ENCODE peak calls at places on chromosomes 4 and X, in seven cellular contexts. K is kidney epithelial cell; A is MM.1S; X is GM20000; O is CD8-positive, alpha-beta T cell; M is H9; Z is stomach. C is an unnamed sample.

GRCh38 chr4:57151481-57151880 is 41.3 kb upstream of the IGFBP7 start:
- DNase-seq in Z (no peak), X (no peak), A (no peak), M (no peak), O (no peak), K (no peak), C (no peak)

GRCh38 chr4:156929706-156930105 is 41.9 kb downstream of the PDGFC start:
- DNase-seq in K (no peak), O (no peak), Z (no peak), A (no peak), M (no peak), X (no peak), C (no peak)

GRCh38 chr4:69894221-69894620 is 34.3 kb upstream of the SULT1E1 start:
- DNase-seq in X (no peak), O (no peak), K (no peak), Z (no peak), A (no peak), M (no peak), C (no peak)

GRCh38 chrX:1393871-1394615 is 2.1 kb upstream of the SLC25A6 start:
- DNase-seq in X (no peak), M (no peak), O (no peak), K (no peak), A (no peak), Z (peak), C (no peak)

GRCh38 chr4:153850525-153851280 is 61.8 kb upstream of the SFRP2 start:
- DNase-seq in K (no peak), O (no peak), X (no peak), M (no peak), A (no peak), Z (no peak), C (no peak)

GRCh38 chr4:85807247-85807915 is 332.4 kb downstream of the ARHGAP24 start:
- DNase-seq in Z (no peak), M (no peak), A (no peak), X (no peak), K (no peak), O (no peak), C (no peak)

GRCh38 chr4:81758865-81759264 is 287.2 kb upstream of the RASGEF1B start:
- DNase-seq in O (no peak), A (no peak), M (no peak), Z (no peak), X (peak), K (no peak), C (no peak)

GRCh38 chr4:18938343-18939109 is 917.0 kb upstream of the LCORL start:
- DNase-seq in M (no peak), O (no peak), X (no peak), K (peak), A (no peak), Z (no peak), C (no peak)

GRCh38 chrX:79573760-79574159 is 206.6 kb upstream of the ITM2A start:
- DNase-seq in A (no peak), K (no peak), M (no peak), O (no peak), Z (no peak), X (no peak), C (no peak)

GRCh38 chrX:17291998-17292658 is 82.9 kb upstream of the NHS start:
- DNase-seq in O (no peak), M (no peak), Z (no peak), K (no peak), A (no peak), X (no peak), C (no peak)

GRCh38 chr4:27790911-27791310 is 930.3 kb downstream of the STIM2 start:
- DNase-seq in K (no peak), X (no peak), O (no peak), Z (no peak), A (no peak), M (no peak), C (no peak)

GRCh38 chrX:70969635-70970481 is 39.0 kb upstream of the SLC7A3 start:
- DNase-seq in Z (no peak), K (no peak), O (peak), X (no peak), A (no peak), M (peak), C (no peak)

GRCh38 chr4:108331905-108332632 is 163.3 kb upstream of the LEF1 start:
- DNase-seq in Z (no peak), M (no peak), O (no peak), X (no peak), K (no peak), A (no peak), C (no peak)

GRCh38 chrX:69238153-69238959 is 73.1 kb upstream of the PJA1 start:
- DNase-seq in K (no peak), O (no peak), A (no peak), X (no peak), M (no peak), Z (no peak), C (no peak)

GRCh38 chrX:107823456-107823855 is 2.2 kb upstream of the MID2 start:
- DNase-seq in K (no peak), O (no peak), Z (no peak), X (no peak), A (no peak), M (no peak), C (no peak)

DNA sequence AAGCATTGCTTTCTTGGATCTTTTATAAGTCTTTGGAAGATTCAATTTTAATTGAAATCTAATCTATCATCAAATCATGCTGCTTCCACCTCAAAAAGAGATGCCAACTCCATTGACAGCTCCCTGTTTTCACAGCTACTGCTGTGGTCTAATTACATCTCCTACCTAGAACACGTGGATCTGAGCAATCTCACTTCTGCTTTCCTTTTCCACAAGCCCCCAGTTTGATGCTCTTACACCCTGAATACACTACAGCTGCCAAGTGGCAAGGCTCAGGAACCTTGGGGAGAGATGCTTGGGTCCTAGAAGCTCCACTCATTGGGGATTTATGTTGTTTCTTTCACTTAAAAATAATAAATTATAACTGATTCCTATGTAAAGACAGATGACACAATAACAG is 172.0 kb downstream of the CFAP299 start:
- DNase-seq in K (no peak), M (no peak), A (no peak), Z (no peak), X (peak), O (no peak), C (no peak)
- TF ChIP-seq CTCF in K (no peak), M (no peak), A (no peak), Z (no peak), X (no peak), O (no peak), C (no peak)

GRCh38 chr4:8688041-8688907 is 95.7 kb downstream of the CPZ start:
- DNase-seq in Z (no peak), M (peak), A (peak), K (no peak), O (no peak), X (peak), C (no peak)
- TF ChIP-seq CTCF in Z (peak), M (peak), A (peak), K (peak), O (no peak), X (peak), C (peak)

DNA sequence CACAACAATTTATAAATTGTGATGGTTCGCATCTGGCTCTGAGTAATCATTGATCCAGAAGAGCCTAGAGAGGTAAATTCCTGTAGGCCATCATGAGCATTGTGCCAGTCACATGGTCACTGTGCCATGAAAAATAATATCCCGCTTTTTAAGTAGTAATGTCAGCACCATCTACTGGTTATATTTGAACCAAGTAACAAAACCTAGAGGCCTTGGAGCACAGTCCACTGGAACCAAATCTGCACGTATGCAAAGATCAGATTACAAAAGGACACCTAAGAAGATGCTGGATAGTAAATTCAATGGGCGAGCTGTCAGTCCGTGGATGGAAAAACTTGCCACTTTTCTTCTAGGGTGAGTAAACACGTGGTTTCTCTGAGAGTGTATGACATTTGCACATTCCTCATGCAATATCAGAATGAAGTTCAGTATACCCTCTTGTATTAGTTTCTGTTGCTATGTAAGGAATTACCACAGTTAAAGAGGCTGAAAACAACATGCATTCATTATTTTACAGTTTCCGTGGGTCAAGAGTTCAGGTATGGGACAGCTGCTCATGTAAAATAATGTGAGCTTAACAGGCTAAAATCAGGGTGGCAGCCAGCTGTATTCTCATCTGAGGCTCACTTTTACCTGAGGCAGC is 26.9 kb downstream of the FAM114A1 start:
- DNase-seq in Z (no peak), A (no peak), O (no peak), X (no peak), M (no peak), K (no peak), C (no peak)
- TF ChIP-seq CTCF in Z (no peak), A (no peak), O (no peak), X (no peak), M (no peak), K (no peak), C (no peak)

GRCh38 chrX:47644557-47645091 is 5.7 kb downstream of the ELK1 start:
- DNase-seq in X (no peak), Z (no peak), A (peak), O (no peak), K (no peak), M (peak), C (no peak)
- TF ChIP-seq CTCF in X (peak), Z (no peak), A (peak), O (no peak), K (peak), M (peak), C (peak)

C was measured in GM12864.